ENCODE peak calls at places on chromosomes 6 and 20, in five cellular contexts. B is GM23248, N is GM23338, G is HCT116, O is SK-N-SH. Z is an unnamed sample.

GRCh38 chr20:58308680-58309527 is 611 bp upstream of the RAB22A start:
- DNase-seq in B (peak; percentile 52), N (peak; percentile 63), G (no peak), O (peak; percentile 92), Z (peak; percentile 29)

GRCh38 chr6:19896580-19897010 is 59.4 kb downstream of the ID4 start:
- DNase-seq in B (peak; percentile 4), N (no peak), G (no peak), O (no peak), Z (peak; percentile 16)

GRCh38 chr6:141963543-141964295 is 169.0 kb upstream of the GJE1 start:
- DNase-seq in B (peak; percentile 14), N (no peak), G (no peak), O (no peak), Z (no peak)

GRCh38 chr6:111750753-111751684 is 122.2 kb downstream of the FYN start:
- DNase-seq in B (no peak), N (peak; percentile 92), G (no peak), O (no peak), Z (no peak)

GRCh38 chr6:26475823-26476729 is 18.3 kb downstream of the BTN2A1 start:
- DNase-seq in B (peak; percentile 53), N (peak; percentile 30), G (no peak), O (no peak), Z (no peak)

GRCh38 chr20:31824554-31825313 is 5.6 kb downstream of the MYLK2 start:
- DNase-seq in B (no peak), N (no peak), G (no peak), O (peak; percentile 17), Z (no peak)

GRCh38 chr20:11094196-11094595 is 420.4 kb upstream of the JAG1 start:
- DNase-seq in B (no peak), N (no peak), G (no peak), O (no peak), Z (no peak)

GRCh38 chr6:29764422-29765196 is 41.4 kb downstream of the HLA-F start:
- DNase-seq in B (peak; percentile 57), N (no peak), G (no peak), O (no peak), Z (no peak)

GRCh38 chr20:50111120-50111828 is 1.7 kb downstream of the UBE2V1 start:
- DNase-seq in B (peak; percentile 93), N (no peak), G (no peak), O (no peak), Z (peak; percentile 68)

GRCh38 chr6:7245668-7246393 is 67.2 kb downstream of the SSR1 start:
- DNase-seq in B (no peak), N (no peak), G (no peak), O (no peak), Z (no peak)

GRCh38 chr6:37693079-37693478 is 4.6 kb downstream of the MDGA1 start:
- DNase-seq in B (no peak), N (no peak), G (no peak), O (no peak), Z (no peak)

GRCh38 chr20:60269571-60270162 is 311.4 kb downstream of the CDH26 start:
- DNase-seq in B (no peak), N (no peak), G (no peak), O (no peak), Z (no peak)

GRCh38 chr6:54879188-54879985 is 32.8 kb downstream of the FAM83B start:
- DNase-seq in B (no peak), N (no peak), G (no peak), O (no peak), Z (peak; percentile 46)

GRCh38 chr20:58149412-58150091 is 78.9 kb downstream of the ANKRD60 start:
- DNase-seq in B (peak; percentile 36), N (no peak), G (no peak), O (no peak), Z (no peak)

GRCh38 chr20:37888641-37889040 is 14.3 kb upstream of the VSTM2L start:
- DNase-seq in B (no peak), N (no peak), G (no peak), O (no peak), Z (no peak)

GRCh38 chr20:37892001-37892400 is 10.9 kb upstream of the VSTM2L start:
- DNase-seq in B (no peak), N (no peak), G (no peak), O (no peak), Z (no peak)

GRCh38 chr20:37893566-37894241 is 9.2 kb upstream of the VSTM2L start:
- DNase-seq in B (no peak), N (no peak), G (no peak), O (no peak), Z (no peak)

GRCh38 chr20:37890108-37890507 is 12.8 kb upstream of the VSTM2L start:
- DNase-seq in B (no peak), N (no peak), G (no peak), O (no peak), Z (no peak)

GRCh38 chr20:37890643-37891042 is 12.3 kb upstream of the VSTM2L start:
- DNase-seq in B (no peak), N (no peak), G (no peak), O (no peak), Z (no peak)
- TF ChIP-seq EZH2phosphoT487 in B (no peak), N (no peak), G (no peak), O (no peak), Z (no peak)

GRCh38 chr6:116136933-116137340 is 11.0 kb upstream of the COL10A1 start:
- DNase-seq in B (no peak), N (no peak), G (no peak), O (no peak), Z (no peak)
- H3K9me2 ChIP-seq in B (no peaks in the 10 kb centered on the region), N (no peaks in the 10 kb centered on the region), G (no peaks in the 10 kb centered on the region), O (no peaks in the 10 kb centered on the region), Z (no peaks in the 10 kb centered on the region)

GRCh38 chr6:53339424-53339823 is 9.3 kb downstream of the ELOVL5 start:
- DNase-seq in B (no peak), N (no peak), G (no peak), O (no peak), Z (no peak)

GRCh38 chr6:53344993-53345392 is 3.8 kb downstream of the ELOVL5 start:
- DNase-seq in B (no peak), N (no peak), G (no peak), O (no peak), Z (no peak)

GRCh38 chr6:53340536-53340935 is 8.2 kb downstream of the ELOVL5 start:
- DNase-seq in B (no peak), N (no peak), G (no peak), O (no peak), Z (no peak)

GRCh38 chr6:53342210-53342609 is 6.5 kb downstream of the ELOVL5 start:
- DNase-seq in B (no peak), N (no peak), G (no peak), O (no peak), Z (no peak)

GRCh38 chr6:53343092-53343491 is 5.7 kb downstream of the ELOVL5 start:
- DNase-seq in B (no peak), N (no peak), G (no peak), O (no peak), Z (no peak)
- H3K4me1 ChIP-seq in B (no peaks in the 10 kb centered on the region), N (peaks cover 23% of the 10 kb centered on the region), G (peaks cover 4% of the 10 kb centered on the region), O (no peaks in the 10 kb centered on the region), Z (peaks cover 4% of the 10 kb centered on the region)

GRCh38 chr20:41136695-41137411 is 490 bp upstream of the PLCG1 start:
- DNase-seq in B (peak; percentile 92), N (peak; percentile 91), G (peak; percentile 35), O (peak; percentile 99), Z (peak; percentile 95)

GRCh38 chr20:41138527-41139226 is 1.3 kb downstream of the PLCG1 start:
- DNase-seq in B (peak; percentile 51), N (peak; percentile 37), G (no peak), O (peak; percentile 34), Z (peak; percentile 47)

GRCh38 chr20:41136336-41136694 is 1.0 kb upstream of the PLCG1 start:
- DNase-seq in B (no peak), N (peak; percentile 51), G (no peak), O (peak; percentile 32), Z (no peak)

GRCh38 chr20:41138217-41138526 is 829 bp downstream of the PLCG1 start:
- DNase-seq in B (peak; percentile 65), N (no peak), G (no peak), O (no peak), Z (no peak)

GRCh38 chr20:41137412-41138216 is at the start of gene PLCG1:
- DNase-seq in B (peak; percentile 87), N (peak; percentile 91), G (no peak), O (peak; percentile 98), Z (peak; percentile 93)
- TF ChIP-seq EZH2phosphoT487 in B (no peak), N (no peak), G (no peak), O (no peak), Z (no peak)

DNA sequence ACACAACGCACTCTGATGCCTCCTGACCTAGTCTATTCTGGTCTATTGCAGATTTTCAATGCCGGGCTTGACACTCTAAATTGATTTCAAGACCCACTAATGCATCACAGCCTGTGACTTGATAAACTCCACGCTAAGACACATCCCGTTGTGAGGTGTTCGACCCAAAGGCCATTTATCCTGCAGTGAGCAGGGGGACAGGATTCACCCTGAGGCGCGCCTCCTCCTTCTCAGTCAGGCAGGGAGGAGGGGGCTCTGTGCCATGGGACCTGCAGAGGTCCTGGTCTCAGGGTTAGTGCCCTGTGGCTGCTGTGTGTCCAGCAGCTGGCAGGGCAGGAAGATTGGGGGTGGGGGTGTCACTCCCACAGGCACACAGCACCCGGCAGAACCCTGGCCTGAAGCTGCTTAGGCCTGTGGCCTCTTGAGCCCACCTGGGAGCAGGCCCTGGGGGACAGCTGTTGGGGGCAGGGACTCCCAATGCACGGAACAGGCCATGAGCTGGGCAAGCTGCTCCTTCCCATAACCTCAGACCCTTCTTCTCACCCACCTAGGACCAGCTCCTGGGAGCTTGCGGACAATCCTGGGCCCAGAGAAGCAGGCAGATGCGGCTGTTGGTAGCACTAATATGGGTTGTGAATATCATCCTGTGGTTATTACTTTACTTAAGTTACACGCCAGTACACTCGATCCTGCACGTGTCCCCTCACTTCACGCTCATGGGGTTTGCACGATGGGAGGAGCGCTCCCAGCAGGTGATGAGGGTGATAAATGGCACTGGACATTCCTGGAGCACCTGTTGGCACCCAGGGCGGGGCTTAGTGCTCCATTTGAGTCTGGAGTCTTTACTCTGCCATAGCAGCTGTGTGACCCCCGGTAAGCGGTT is 335.4 kb downstream of the PREX1 start:
- DNase-seq in B (no peak), N (no peak), G (no peak), O (no peak), Z (no peak)
- H3K9me2 ChIP-seq in B (no peaks in the 10 kb centered on the region), N (no peaks in the 10 kb centered on the region), G (no peaks in the 10 kb centered on the region), O (no peaks in the 10 kb centered on the region), Z (no peaks in the 10 kb centered on the region)

DNA sequence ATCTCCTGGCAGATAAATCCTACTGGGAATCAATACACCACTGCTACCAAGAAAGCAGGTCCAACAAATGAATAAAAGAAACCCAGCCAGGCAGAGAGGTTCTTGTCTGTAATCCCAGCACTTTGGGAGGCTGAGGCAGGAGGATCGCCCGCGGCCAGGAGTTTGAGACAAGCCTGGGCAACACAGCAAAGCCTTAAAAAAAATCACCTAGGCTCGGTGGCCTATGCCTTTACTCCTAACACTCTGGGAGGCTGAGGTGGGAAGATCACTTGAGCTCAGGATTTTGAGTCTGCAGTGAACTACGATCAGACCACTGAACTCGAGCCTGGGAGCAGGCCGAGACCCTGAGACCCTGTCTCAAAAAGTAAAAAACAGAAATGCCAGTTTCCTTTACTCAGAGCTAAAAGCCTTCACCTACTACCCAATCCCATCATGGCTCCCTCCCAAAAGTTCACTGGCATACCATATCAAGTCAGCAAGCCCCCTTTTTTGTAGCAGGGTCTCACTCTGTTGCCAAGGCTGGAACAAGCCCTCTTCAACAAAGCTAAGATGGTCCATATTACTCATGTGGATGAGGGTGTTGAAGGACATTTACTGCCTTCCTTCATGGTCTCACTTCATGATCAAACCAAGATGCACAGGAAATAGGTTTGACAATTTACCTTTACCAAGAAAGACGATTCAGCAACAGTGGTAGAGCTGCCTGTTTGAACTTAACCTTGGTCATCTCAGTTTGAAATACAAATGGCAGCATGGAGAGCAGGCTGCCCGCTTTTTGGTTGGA is 5.3 kb downstream of the SNX5 start:
- DNase-seq in B (no peak), N (no peak), G (no peak), O (no peak), Z (no peak)
- H3K4me1 ChIP-seq in B (peaks cover 78% of the 10 kb centered on the region), N (peaks cover 74% of the 10 kb centered on the region), G (peaks cover 20% of the 10 kb centered on the region), O (peaks cover 17% of the 10 kb centered on the region), Z (peaks cover 65% of the 10 kb centered on the region)

Z was measured in hepatocyte.